ENCODE peak calls at places on chromosomes 6 and 20, in nine cellular contexts. J is cardiac muscle cell; B is CD8-positive, alpha-beta T cell; Y is naive thymus-derived CD4-positive, alpha-beta T cell; T is effector memory CD4-positive, alpha-beta T cell; G is AG04450; H is iPS DF 6.9; Z is CD4-positive, alpha-beta T cell; D is PC-9. M is an unnamed sample.

GRCh38 chr6:110334425-110335158 is 23.6 kb downstream of the METTL24 start:
- DNase-seq in J (no peak), B (no peak), Y (no peak), T (no peak), G (no peak), H (no peak), Z (no peak), D (no peak), M (no peak)

GRCh38 chr20:9276964-9277363 is 208.1 kb downstream of the PLCB4 start:
- DNase-seq in J (no peak), B (no peak), Y (no peak), T (no peak), G (no peak), H (no peak), Z (no peak), D (no peak), M (no peak)

GRCh38 chr20:39195495-39196129 is 233.5 kb downstream of the DHX35 start:
- DNase-seq in J (no peak), B (no peak), Y (no peak), T (no peak), G (no peak), H (no peak), Z (no peak), D (no peak), M (no peak)

GRCh38 chr6:53673138-53673801 is 7.7 kb upstream of the KLHL31 start:
- DNase-seq in J (peak), B (no peak), Y (no peak), T (no peak), G (peak), H (no peak), Z (no peak), D (peak), M (no peak)

GRCh38 chr20:32626859-32627636 is 41.9 kb upstream of the NOL4L start:
- DNase-seq in J (no peak), B (peak), Y (no peak), T (no peak), G (no peak), H (no peak), Z (no peak), D (no peak), M (no peak)

GRCh38 chr6:80638222-80639055 is 532.0 kb downstream of the BCKDHB start:
- DNase-seq in J (peak), B (no peak), Y (no peak), T (no peak), G (peak), H (no peak), Z (no peak), D (peak), M (no peak)

GRCh38 chr6:38603492-38603891 is 36.2 kb downstream of the BTBD9 start:
- DNase-seq in J (no peak), B (no peak), Y (no peak), T (no peak), G (no peak), H (no peak), Z (no peak), D (no peak), M (no peak)

GRCh38 chr20:64182146-64182865 is 18.1 kb downstream of the MYT1 start:
- DNase-seq in J (no peak), B (no peak), Y (no peak), T (no peak), G (no peak), H (no peak), Z (no peak), D (no peak), M (no peak)

GRCh38 chr6:166406197-166406596 is 23.5 kb upstream of the MPC1 start:
- DNase-seq in J (no peak), B (peak), Y (no peak), T (no peak), G (no peak), H (no peak), Z (no peak), D (no peak), M (no peak)

GRCh38 chr6:33320315-33321181 is 3.0 kb upstream of the ZBTB22 start:
- DNase-seq in J (peak), B (no peak), Y (no peak), T (no peak), G (peak), H (no peak), Z (no peak), D (peak), M (peak)

GRCh38 chr6:34004706-34005105 is 141.2 kb downstream of the GRM4 start:
- DNase-seq in J (no peak), B (no peak), Y (no peak), T (no peak), G (no peak), H (no peak), Z (no peak), D (no peak), M (no peak)

GRCh38 chr6:153131037-153131981 is at the start of gene RGS17:
- DNase-seq in J (peak), B (no peak), Y (peak), T (no peak), G (peak), H (no peak), Z (no peak), D (no peak), M (peak)

GRCh38 chr6:139364302-139364981 is 10.0 kb downstream of the CITED2 start:
- DNase-seq in J (peak), B (no peak), Y (peak), T (no peak), G (no peak), H (no peak), Z (no peak), D (peak), M (no peak)

GRCh38 chr6:157229733-157230132 is 93.6 kb downstream of the TMEM242 start:
- DNase-seq in J (no peak), B (no peak), Y (no peak), T (no peak), G (no peak), H (no peak), Z (no peak), D (no peak), M (no peak)

GRCh38 chr6:42185597-42185996 is 9.2 kb downstream of the GUCA1B start:
- DNase-seq in J (peak), B (no peak), Y (no peak), T (no peak), G (no peak), H (no peak), Z (no peak), D (no peak), M (no peak)

GRCh38 chr20:62326959-62327725 is 24.3 kb downstream of the ADRM1 start:
- DNase-seq in J (no peak), B (no peak), Y (no peak), T (no peak), G (no peak), H (no peak), Z (no peak), D (no peak), M (no peak)

GRCh38 chr6:29649701-29650673 is 6.9 kb upstream of the MOG start:
- DNase-seq in J (peak), B (peak), Y (peak), T (peak), G (peak), H (peak), Z (peak), D (peak), M (peak)

GRCh38 chr20:53609501-53610445 is 16.1 kb upstream of the ZNF217 start:
- DNase-seq in J (peak), B (peak), Y (peak), T (peak), G (no peak), H (no peak), Z (peak), D (no peak), M (peak)

GRCh38 chr6:41892921-41893564 is 2.1 kb downstream of the USP49 start:
- DNase-seq in J (no peak), B (no peak), Y (no peak), T (no peak), G (no peak), H (no peak), Z (no peak), D (no peak), M (no peak)

GRCh38 chr20:63497946-63498935 is 642 bp downstream of the EEF1A2 start:
- DNase-seq in J (no peak), B (no peak), Y (no peak), T (no peak), G (no peak), H (no peak), Z (no peak), D (peak), M (peak)

GRCh38 chr20:47610247-47610944 is 108.7 kb downstream of the NCOA3 start:
- DNase-seq in J (peak), B (peak), Y (peak), T (peak), G (peak), H (no peak), Z (no peak), D (peak), M (peak)

GRCh38 chr6:122580731-122581130 is 29.5 kb upstream of the PKIB start:
- DNase-seq in J (no peak), B (no peak), Y (no peak), T (no peak), G (no peak), H (no peak), Z (no peak), D (peak), M (no peak)

GRCh38 chr6:17519120-17519519 is 81.0 kb upstream of the FAM8A1 start:
- DNase-seq in J (no peak), B (no peak), Y (no peak), T (no peak), G (no peak), H (no peak), Z (no peak), D (no peak), M (no peak)

GRCh38 chr6:149428606-149429005 is 28.5 kb downstream of the SUMO4 start:
- DNase-seq in J (no peak), B (no peak), Y (no peak), T (no peak), G (no peak), H (no peak), Z (no peak), D (no peak), M (no peak)

GRCh38 chr6:4316867-4317400 is 181.6 kb upstream of the ECI2 start:
- DNase-seq in J (peak), B (no peak), Y (no peak), T (no peak), G (peak), H (no peak), Z (no peak), D (peak), M (peak)

GRCh38 chr6:116265081-116265829 is 11.4 kb upstream of the TSPYL4 start:
- DNase-seq in J (peak), B (no peak), Y (no peak), T (no peak), G (no peak), H (no peak), Z (no peak), D (no peak), M (peak)

GRCh38 chr20:1122388-1123315 is 4.2 kb downstream of the PSMF1 start:
- DNase-seq in J (peak), B (no peak), Y (peak), T (no peak), G (no peak), H (no peak), Z (no peak), D (no peak), M (peak)

GRCh38 chr20:4973330-4974097 is 27.8 kb downstream of the SLC23A2 start:
- DNase-seq in J (peak), B (peak), Y (no peak), T (no peak), G (peak), H (no peak), Z (no peak), D (no peak), M (peak)

DNA sequence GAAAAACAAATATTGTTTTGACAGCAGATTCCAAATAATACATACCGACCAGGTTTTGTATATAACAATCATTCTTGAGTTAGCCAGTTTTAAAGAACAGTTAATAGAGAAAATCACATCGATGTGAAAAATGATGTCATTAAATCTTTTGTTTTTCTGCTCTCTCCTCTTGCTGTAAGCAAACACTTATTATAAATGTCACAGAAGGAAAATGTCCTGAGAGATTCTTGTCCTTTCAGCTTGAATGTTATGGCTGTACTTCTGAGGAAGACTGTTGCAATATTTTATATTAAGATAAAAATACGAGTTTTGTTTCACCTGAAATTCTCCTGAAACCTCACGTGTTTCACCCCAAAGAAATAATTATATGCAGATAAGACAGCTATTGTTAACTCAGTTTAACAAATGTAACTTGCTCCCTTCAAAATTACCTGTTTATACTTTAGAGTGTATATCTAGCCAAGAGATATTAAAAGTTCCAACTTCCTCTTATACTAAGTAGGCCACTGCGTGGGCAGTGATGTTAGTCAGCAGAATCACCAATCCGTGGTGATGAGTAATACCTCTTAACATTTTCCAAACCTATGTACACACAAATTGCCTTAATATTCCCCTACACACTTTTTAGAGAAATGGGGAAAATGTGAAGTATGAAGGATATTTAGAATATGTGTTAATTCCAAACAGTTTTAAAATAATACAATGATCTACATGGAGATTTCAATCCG is 1111.5 kb upstream of the CITED2 start:
- DNase-seq in J (peak), B (no peak), Y (no peak), T (no peak), G (peak), H (no peak), Z (no peak), D (peak), M (peak)
- H3K27ac ChIP-seq in J (no peak), B (no peak), Y (no peak), T (no peak), G (no peak), H (no peak), Z (no peak), D (peak), M (no peak)

GRCh38 chr6:15402401-15403045 is 156.7 kb downstream of the JARID2 start:
- DNase-seq in J (no peak), B (no peak), Y (no peak), T (no peak), G (no peak), H (no peak), Z (no peak), D (no peak), M (no peak)
- H3K27ac ChIP-seq in J (no peak), B (no peak), Y (no peak), T (no peak), G (no peak), H (no peak), Z (no peak), D (peak), M (peak)

GRCh38 chr20:48653706-48654051 is 174.1 kb downstream of the PREX1 start:
- DNase-seq in J (no peak), B (no peak), Y (no peak), T (no peak), G (no peak), H (no peak), Z (no peak), D (no peak), M (no peak)
- H3K27ac ChIP-seq in J (no peak), B (no peak), Y (no peak), T (no peak), G (no peak), H (no peak), Z (no peak), D (no peak), M (no peak)

GRCh38 chr6:125764105-125764671 is 14.8 kb downstream of the HEY2 start:
- DNase-seq in J (no peak), B (no peak), Y (no peak), T (no peak), G (no peak), H (no peak), Z (no peak), D (no peak), M (no peak)

GRCh38 chr6:125759959-125760457 is 10.6 kb downstream of the HEY2 start:
- DNase-seq in J (no peak), B (no peak), Y (no peak), T (no peak), G (no peak), H (no peak), Z (no peak), D (no peak), M (no peak)

GRCh38 chr6:125753937-125754259 is 4.5 kb downstream of the HEY2 start:
- DNase-seq in J (no peak), B (no peak), Y (no peak), T (no peak), G (no peak), H (no peak), Z (no peak), D (no peak), M (no peak)

GRCh38 chr6:125753218-125753936 is 3.9 kb downstream of the HEY2 start:
- DNase-seq in J (peak), B (no peak), Y (peak), T (no peak), G (no peak), H (no peak), Z (no peak), D (no peak), M (no peak)

GRCh38 chr6:125759184-125759902 is 9.9 kb downstream of the HEY2 start:
- DNase-seq in J (no peak), B (no peak), Y (no peak), T (no peak), G (no peak), H (no peak), Z (no peak), D (no peak), M (peak)
- H3K27ac ChIP-seq in J (peak), B (no peak), Y (no peak), T (no peak), G (no peak), H (no peak), Z (no peak), D (no peak), M (no peak)

DNA sequence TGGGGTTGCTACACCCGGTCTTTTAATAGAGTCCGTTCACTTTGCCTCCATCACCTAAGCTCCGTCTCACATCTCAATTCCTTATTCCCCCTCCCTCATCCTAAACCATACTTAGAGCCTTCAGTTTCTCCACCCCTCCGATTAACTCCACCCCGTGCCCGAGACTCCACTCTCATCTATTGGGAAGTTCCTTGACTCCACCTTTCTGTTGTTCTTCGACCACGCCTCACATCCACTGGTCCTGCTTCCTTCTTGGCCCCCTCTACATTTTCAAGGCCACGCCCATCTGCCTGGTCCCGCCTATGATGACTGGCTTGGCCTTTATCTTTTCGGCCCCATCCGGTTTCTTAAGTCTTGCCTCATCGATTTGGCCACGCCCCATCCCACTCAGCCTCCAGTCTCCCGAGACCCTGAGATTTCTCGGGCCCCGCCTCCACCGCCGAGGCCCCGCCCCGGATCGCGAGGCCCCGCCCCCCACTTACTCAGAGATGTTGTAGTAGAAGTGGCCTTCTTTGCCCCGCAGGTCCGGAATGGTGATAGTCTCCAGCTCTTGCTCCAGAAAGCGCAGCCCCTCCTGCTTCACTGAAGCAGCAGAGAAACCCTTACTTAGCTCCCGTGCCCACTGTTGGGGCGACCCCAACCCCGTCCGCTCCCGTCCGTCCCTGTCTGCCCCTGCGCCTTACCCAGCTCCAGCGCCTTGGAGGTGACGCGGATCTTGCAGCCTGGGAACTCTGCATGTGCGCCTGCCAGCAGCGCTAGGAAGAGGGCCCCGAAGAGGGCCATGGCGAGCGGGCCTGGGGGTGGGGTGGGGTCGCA is 1.1 kb downstream of the PLTP start:
- DNase-seq in J (peak), B (peak), Y (peak), T (peak), G (peak), H (peak), Z (peak), D (peak), M (peak)
- H3K27ac ChIP-seq in J (peak), B (no peak), Y (peak), T (no peak), G (peak), H (no peak), Z (no peak), D (peak), M (peak)

GRCh38 chr6:19261642-19262041 is 575.5 kb upstream of the ID4 start:
- DNase-seq in J (no peak), B (no peak), Y (no peak), T (no peak), G (no peak), H (no peak), Z (no peak), D (no peak), M (no peak)
- H3K27ac ChIP-seq in J (no peak), B (no peak), Y (no peak), T (no peak), G (no peak), H (no peak), Z (no peak), D (no peak), M (no peak)

GRCh38 chr20:18288748-18289705 is 700 bp downstream of the ZNF133 start:
- DNase-seq in J (peak), B (no peak), Y (no peak), T (no peak), G (no peak), H (no peak), Z (no peak), D (no peak), M (no peak)
- H3K27ac ChIP-seq in J (peak), B (peak), Y (peak), T (peak), G (no peak), H (no peak), Z (no peak), D (no peak), M (no peak)

DNA sequence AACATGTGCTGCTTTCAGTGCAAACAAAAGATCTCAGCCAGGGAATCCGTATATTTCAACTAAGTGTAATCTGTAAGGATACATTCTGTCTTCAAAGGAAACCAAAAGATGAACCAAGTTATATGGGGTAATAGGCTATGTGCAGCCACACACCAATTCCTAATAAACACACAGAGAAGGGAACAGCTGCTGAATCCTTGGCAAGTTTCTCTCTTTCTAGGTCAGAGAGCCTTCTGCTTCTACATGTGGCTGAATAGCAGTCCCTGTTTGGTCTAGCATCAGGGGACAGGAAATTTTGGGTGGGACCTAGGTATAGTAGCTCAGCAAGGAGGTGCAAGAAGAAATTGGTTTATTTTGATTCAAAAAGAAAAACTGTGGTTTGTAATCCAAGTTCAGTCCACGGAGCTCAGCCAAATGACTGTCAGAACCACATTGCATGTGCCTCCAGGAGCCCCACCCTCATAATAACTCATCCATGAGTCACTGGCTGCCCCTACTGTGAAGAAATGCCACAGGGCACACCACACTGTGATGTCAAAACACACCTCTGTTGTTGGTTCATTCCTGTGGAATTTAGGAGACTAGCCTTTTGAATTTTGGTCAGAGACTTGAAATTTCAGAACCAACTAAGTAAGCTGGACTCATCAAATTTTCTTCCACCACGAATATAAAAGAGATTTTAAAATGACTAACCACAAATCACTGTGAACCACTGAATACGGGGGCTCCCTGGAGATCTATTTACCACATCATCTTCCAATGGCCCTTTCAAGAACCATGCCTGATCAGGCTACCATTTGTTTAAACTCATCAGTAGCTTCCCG is 21.1 kb downstream of the SPTLC3 start:
- DNase-seq in J (peak), B (no peak), Y (no peak), T (no peak), G (peak), H (no peak), Z (no peak), D (peak), M (no peak)
- H3K27ac ChIP-seq in J (no peak), B (no peak), Y (no peak), T (no peak), G (no peak), H (no peak), Z (no peak), D (peak), M (no peak)

M was measured in right cardiac atrium.